ENCODE peak calls at places on chromosomes 12 and 14, in five cellular contexts. One of them, this sample, is unnamed.

GRCh38 chr12:9334026-9334692 is 126.0 kb upstream of the PZP start:
- DNase-seq in stimulated activated naive B cell treated with anti-CD40 and anti-IgM and Interleukin-4, amounts not matched to agents 10 μg/mL and 1 μg/mL and 100 μg/mL, for 72 hours: no peak
- DNase-seq in GM04503: no peak
- DNase-seq in NCI-H82: no peak
- DNase-seq in left cardiac atrium: no peak
- DNase-seq in this sample: peak

GRCh38 chr12:11228268-11228879 is 41.1 kb downstream of the PRB3 start:
- DNase-seq in stimulated activated naive B cell treated with anti-CD40 and anti-IgM and Interleukin-4, amounts not matched to agents 10 μg/mL and 1 μg/mL and 100 μg/mL, for 72 hours: no peak
- DNase-seq in GM04503: no peak
- DNase-seq in NCI-H82: peak
- DNase-seq in left cardiac atrium: no peak
- DNase-seq in this sample: peak

GRCh38 chr14:56002876-56003625 is 115.2 kb upstream of the PELI2 start:
- DNase-seq in stimulated activated naive B cell treated with anti-CD40 and anti-IgM and Interleukin-4, amounts not matched to agents 10 μg/mL and 1 μg/mL and 100 μg/mL, for 72 hours: no peak
- DNase-seq in GM04503: no peak
- DNase-seq in NCI-H82: no peak
- DNase-seq in left cardiac atrium: no peak
- DNase-seq in this sample: no peak

GRCh38 chr12:113329022-113329790 is 5.7 kb downstream of the SLC8B1 start:
- DNase-seq in stimulated activated naive B cell treated with anti-CD40 and anti-IgM and Interleukin-4, amounts not matched to agents 10 μg/mL and 1 μg/mL and 100 μg/mL, for 72 hours: no peak
- DNase-seq in GM04503: no peak
- DNase-seq in NCI-H82: no peak
- DNase-seq in left cardiac atrium: no peak
- DNase-seq in this sample: peak

GRCh38 chr12:84632556-84632955 is 280.0 kb downstream of the SLC6A15 start:
- DNase-seq in stimulated activated naive B cell treated with anti-CD40 and anti-IgM and Interleukin-4, amounts not matched to agents 10 μg/mL and 1 μg/mL and 100 μg/mL, for 72 hours: no peak
- DNase-seq in GM04503: no peak
- DNase-seq in NCI-H82: no peak
- DNase-seq in left cardiac atrium: no peak
- DNase-seq in this sample: peak

GRCh38 chr14:69664865-69665526 is 53.6 kb downstream of the SUSD6 start:
- DNase-seq in stimulated activated naive B cell treated with anti-CD40 and anti-IgM and Interleukin-4, amounts not matched to agents 10 μg/mL and 1 μg/mL and 100 μg/mL, for 72 hours: no peak
- DNase-seq in GM04503: no peak
- DNase-seq in NCI-H82: no peak
- DNase-seq in left cardiac atrium: no peak
- DNase-seq in this sample: no peak

GRCh38 chr14:76350671-76351070 is 25.3 kb upstream of the ESRRB start:
- DNase-seq in stimulated activated naive B cell treated with anti-CD40 and anti-IgM and Interleukin-4, amounts not matched to agents 10 μg/mL and 1 μg/mL and 100 μg/mL, for 72 hours: no peak
- DNase-seq in GM04503: no peak
- DNase-seq in NCI-H82: no peak
- DNase-seq in left cardiac atrium: no peak
- DNase-seq in this sample: no peak

GRCh38 chr14:98605043-98605442 is 667.0 kb downstream of the BCL11B start:
- DNase-seq in stimulated activated naive B cell treated with anti-CD40 and anti-IgM and Interleukin-4, amounts not matched to agents 10 μg/mL and 1 μg/mL and 100 μg/mL, for 72 hours: no peak
- DNase-seq in GM04503: no peak
- DNase-seq in NCI-H82: no peak
- DNase-seq in left cardiac atrium: no peak
- DNase-seq in this sample: no peak

GRCh38 chr12:122350444-122350843 is 72.0 kb downstream of the CLIP1 start:
- DNase-seq in stimulated activated naive B cell treated with anti-CD40 and anti-IgM and Interleukin-4, amounts not matched to agents 10 μg/mL and 1 μg/mL and 100 μg/mL, for 72 hours: no peak
- DNase-seq in GM04503: peak
- DNase-seq in NCI-H82: peak
- DNase-seq in left cardiac atrium: peak
- DNase-seq in this sample: peak

GRCh38 chr14:76564471-76565119 is 188.7 kb downstream of the ESRRB start:
- DNase-seq in stimulated activated naive B cell treated with anti-CD40 and anti-IgM and Interleukin-4, amounts not matched to agents 10 μg/mL and 1 μg/mL and 100 μg/mL, for 72 hours: no peak
- DNase-seq in GM04503: no peak
- DNase-seq in NCI-H82: peak
- DNase-seq in left cardiac atrium: no peak
- DNase-seq in this sample: peak

GRCh38 chr14:30681752-30682355 is 59.7 kb downstream of the SCFD1 start:
- DNase-seq in stimulated activated naive B cell treated with anti-CD40 and anti-IgM and Interleukin-4, amounts not matched to agents 10 μg/mL and 1 μg/mL and 100 μg/mL, for 72 hours: no peak
- DNase-seq in GM04503: no peak
- DNase-seq in NCI-H82: peak
- DNase-seq in left cardiac atrium: no peak
- DNase-seq in this sample: peak

GRCh38 chr12:91483471-91483985 is 300.9 kb upstream of the DCN start:
- DNase-seq in stimulated activated naive B cell treated with anti-CD40 and anti-IgM and Interleukin-4, amounts not matched to agents 10 μg/mL and 1 μg/mL and 100 μg/mL, for 72 hours: no peak
- DNase-seq in GM04503: no peak
- DNase-seq in NCI-H82: no peak
- DNase-seq in left cardiac atrium: no peak
- DNase-seq in this sample: no peak

GRCh38 chr12:108282160-108282559 is 57.0 kb downstream of the CMKLR1 start:
- DNase-seq in stimulated activated naive B cell treated with anti-CD40 and anti-IgM and Interleukin-4, amounts not matched to agents 10 μg/mL and 1 μg/mL and 100 μg/mL, for 72 hours: no peak
- DNase-seq in GM04503: no peak
- DNase-seq in NCI-H82: no peak
- DNase-seq in left cardiac atrium: no peak
- DNase-seq in this sample: no peak

GRCh38 chr12:42104087-42104486 is 40.6 kb downstream of the GXYLT1 start:
- DNase-seq in stimulated activated naive B cell treated with anti-CD40 and anti-IgM and Interleukin-4, amounts not matched to agents 10 μg/mL and 1 μg/mL and 100 μg/mL, for 72 hours: no peak
- DNase-seq in GM04503: no peak
- DNase-seq in NCI-H82: no peak
- DNase-seq in left cardiac atrium: no peak
- DNase-seq in this sample: no peak

GRCh38 chr14:72755766-72756165 is 138.1 kb downstream of the DPF3 start:
- DNase-seq in stimulated activated naive B cell treated with anti-CD40 and anti-IgM and Interleukin-4, amounts not matched to agents 10 μg/mL and 1 μg/mL and 100 μg/mL, for 72 hours: no peak
- DNase-seq in GM04503: no peak
- DNase-seq in NCI-H82: no peak
- DNase-seq in left cardiac atrium: no peak
- DNase-seq in this sample: no peak

GRCh38 chr14:39474416-39474911 is 42.2 kb upstream of the FBXO33 start:
- DNase-seq in stimulated activated naive B cell treated with anti-CD40 and anti-IgM and Interleukin-4, amounts not matched to agents 10 μg/mL and 1 μg/mL and 100 μg/mL, for 72 hours: no peak
- DNase-seq in GM04503: no peak
- DNase-seq in NCI-H82: no peak
- DNase-seq in left cardiac atrium: no peak
- DNase-seq in this sample: no peak

GRCh38 chr14:37709419-37710195 is 114.2 kb downstream of the TTC6 start:
- DNase-seq in stimulated activated naive B cell treated with anti-CD40 and anti-IgM and Interleukin-4, amounts not matched to agents 10 μg/mL and 1 μg/mL and 100 μg/mL, for 72 hours: no peak
- DNase-seq in GM04503: no peak
- DNase-seq in NCI-H82: peak
- DNase-seq in left cardiac atrium: no peak
- DNase-seq in this sample: peak

GRCh38 chr12:3137268-3137761 is 60.1 kb downstream of the TSPAN9 start:
- DNase-seq in stimulated activated naive B cell treated with anti-CD40 and anti-IgM and Interleukin-4, amounts not matched to agents 10 μg/mL and 1 μg/mL and 100 μg/mL, for 72 hours: no peak
- DNase-seq in GM04503: no peak
- DNase-seq in NCI-H82: peak
- DNase-seq in left cardiac atrium: peak
- DNase-seq in this sample: peak

GRCh38 chr14:68295316-68295816 is 475.8 kb downstream of the RAD51B start:
- DNase-seq in stimulated activated naive B cell treated with anti-CD40 and anti-IgM and Interleukin-4, amounts not matched to agents 10 μg/mL and 1 μg/mL and 100 μg/mL, for 72 hours: no peak
- DNase-seq in GM04503: no peak
- DNase-seq in NCI-H82: peak
- DNase-seq in left cardiac atrium: peak
- DNase-seq in this sample: no peak

GRCh38 chr14:52021971-52022600 is 32.7 kb downstream of the RTRAF start:
- DNase-seq in stimulated activated naive B cell treated with anti-CD40 and anti-IgM and Interleukin-4, amounts not matched to agents 10 μg/mL and 1 μg/mL and 100 μg/mL, for 72 hours: peak
- DNase-seq in GM04503: no peak
- DNase-seq in NCI-H82: no peak
- DNase-seq in left cardiac atrium: no peak
- DNase-seq in this sample: no peak

GRCh38 chr12:92593734-92594402 is 108.9 kb upstream of the PLEKHG7 start:
- DNase-seq in stimulated activated naive B cell treated with anti-CD40 and anti-IgM and Interleukin-4, amounts not matched to agents 10 μg/mL and 1 μg/mL and 100 μg/mL, for 72 hours: peak
- DNase-seq in GM04503: peak
- DNase-seq in NCI-H82: no peak
- DNase-seq in left cardiac atrium: peak
- DNase-seq in this sample: peak

GRCh38 chr12:54657048-54657696 is 9.0 kb upstream of the DCD start:
- DNase-seq in stimulated activated naive B cell treated with anti-CD40 and anti-IgM and Interleukin-4, amounts not matched to agents 10 μg/mL and 1 μg/mL and 100 μg/mL, for 72 hours: no peak
- DNase-seq in GM04503: no peak
- DNase-seq in NCI-H82: no peak
- DNase-seq in left cardiac atrium: no peak
- DNase-seq in this sample: no peak

GRCh38 chr12:43973993-43974392 is 138.1 kb downstream of the TMEM117 start:
- DNase-seq in stimulated activated naive B cell treated with anti-CD40 and anti-IgM and Interleukin-4, amounts not matched to agents 10 μg/mL and 1 μg/mL and 100 μg/mL, for 72 hours: no peak
- DNase-seq in GM04503: no peak
- DNase-seq in NCI-H82: no peak
- DNase-seq in left cardiac atrium: no peak
- DNase-seq in this sample: no peak

GRCh38 chr12:131897276-131897675 is 2.9 kb downstream of the ULK1 start:
- DNase-seq in stimulated activated naive B cell treated with anti-CD40 and anti-IgM and Interleukin-4, amounts not matched to agents 10 μg/mL and 1 μg/mL and 100 μg/mL, for 72 hours: no peak
- DNase-seq in GM04503: no peak
- DNase-seq in NCI-H82: no peak
- DNase-seq in left cardiac atrium: no peak
- DNase-seq in this sample: no peak

GRCh38 chr12:93682846-93683261 is 5.7 kb downstream of the CRADD start:
- DNase-seq in stimulated activated naive B cell treated with anti-CD40 and anti-IgM and Interleukin-4, amounts not matched to agents 10 μg/mL and 1 μg/mL and 100 μg/mL, for 72 hours: no peak
- DNase-seq in GM04503: no peak
- DNase-seq in NCI-H82: peak
- DNase-seq in left cardiac atrium: peak
- DNase-seq in this sample: no peak

GRCh38 chr14:48983355-48983888 is 602.8 kb downstream of the RPS29 start:
- DNase-seq in stimulated activated naive B cell treated with anti-CD40 and anti-IgM and Interleukin-4, amounts not matched to agents 10 μg/mL and 1 μg/mL and 100 μg/mL, for 72 hours: no peak
- DNase-seq in GM04503: no peak
- DNase-seq in NCI-H82: no peak
- DNase-seq in left cardiac atrium: no peak
- DNase-seq in this sample: no peak

This sample was measured in EH.